ENCODE peak calls at places on chromosomes 16 and 17, in seven cellular contexts. One of them, this sample, is unnamed. For H3K36me3, the result is how much of the 10 kb centered on the place peaks cover.

GRCh38 chr16:2071454-2072263 is 23.9 kb downstream of the TSC2 start:
- DNase-seq in lower lobe of right lung: no peak
- DNase-seq in ascending aorta: no peak
- DNase-seq in psoas muscle: no peak
- DNase-seq in stomach: no peak
- DNase-seq in upper lobe of right lung: no peak
- DNase-seq in hepatocyte: no peak
- DNase-seq in this sample: no peak

GRCh38 chr16:56481468-56482112 is 30.2 kb downstream of the OGFOD1 start:
- DNase-seq in lower lobe of right lung: no peak
- DNase-seq in psoas muscle: peak
- DNase-seq in ascending aorta: no peak
- DNase-seq in upper lobe of right lung: no peak
- DNase-seq in stomach: no peak
- DNase-seq in hepatocyte: no peak
- DNase-seq in this sample: no peak

GRCh38 chr16:49093939-49094338 is 187.7 kb downstream of the CBLN1 start:
- DNase-seq in psoas muscle: no peak
- DNase-seq in lower lobe of right lung: no peak
- DNase-seq in stomach: no peak
- DNase-seq in ascending aorta: no peak
- DNase-seq in upper lobe of right lung: no peak
- DNase-seq in hepatocyte: no peak
- DNase-seq in this sample: no peak

GRCh38 chr17:47279062-47279801 is 25.6 kb downstream of the ITGB3 start:
- DNase-seq in hepatocyte: peak
- DNase-seq in stomach: peak
- DNase-seq in ascending aorta: peak
- DNase-seq in lower lobe of right lung: peak
- DNase-seq in psoas muscle: peak
- DNase-seq in upper lobe of right lung: peak
- DNase-seq in this sample: peak

GRCh38 chr16:56713794-56714193 is 16.1 kb upstream of the NUP93 start:
- DNase-seq in lower lobe of right lung: no peak
- DNase-seq in stomach: no peak
- DNase-seq in psoas muscle: no peak
- DNase-seq in upper lobe of right lung: no peak
- DNase-seq in ascending aorta: no peak
- DNase-seq in hepatocyte: no peak
- DNase-seq in this sample: no peak

GRCh38 chr17:5203908-5204294 is 12.2 kb upstream of the ZNF594 start:
- DNase-seq in psoas muscle: no peak
- DNase-seq in ascending aorta: no peak
- DNase-seq in hepatocyte: no peak
- DNase-seq in stomach: no peak
- DNase-seq in lower lobe of right lung: no peak
- DNase-seq in upper lobe of right lung: no peak
- DNase-seq in this sample: no peak

GRCh38 chr16:88393034-88393433 is 10.3 kb downstream of the ZNF469 start:
- DNase-seq in lower lobe of right lung: no peak
- DNase-seq in stomach: peak
- DNase-seq in hepatocyte: no peak
- DNase-seq in ascending aorta: peak
- DNase-seq in upper lobe of right lung: no peak
- DNase-seq in psoas muscle: peak
- DNase-seq in this sample: no peak

GRCh38 chr16:71367243-71367976 is 8.9 kb downstream of the CALB2 start:
- DNase-seq in psoas muscle: peak
- DNase-seq in stomach: peak
- DNase-seq in upper lobe of right lung: peak
- DNase-seq in ascending aorta: no peak
- DNase-seq in lower lobe of right lung: peak
- DNase-seq in hepatocyte: peak
- DNase-seq in this sample: no peak

GRCh38 chr17:67829331-67829730 is 4.0 kb downstream of the BPTF start:
- DNase-seq in lower lobe of right lung: no peak
- DNase-seq in hepatocyte: no peak
- DNase-seq in ascending aorta: no peak
- DNase-seq in stomach: no peak
- DNase-seq in psoas muscle: no peak
- DNase-seq in upper lobe of right lung: no peak
- DNase-seq in this sample: peak

GRCh38 chr17:81511800-81512559 is 619 bp downstream of the ACTG1 start:
- DNase-seq in hepatocyte: no peak
- DNase-seq in upper lobe of right lung: no peak
- DNase-seq in lower lobe of right lung: no peak
- DNase-seq in psoas muscle: peak
- DNase-seq in ascending aorta: no peak
- DNase-seq in stomach: no peak
- DNase-seq in this sample: peak

GRCh38 chr16:29806641-29807425 is 504 bp downstream of the MAZ start:
- DNase-seq in stomach: peak
- DNase-seq in lower lobe of right lung: peak
- DNase-seq in upper lobe of right lung: peak
- DNase-seq in psoas muscle: peak
- DNase-seq in ascending aorta: no peak
- DNase-seq in hepatocyte: peak
- DNase-seq in this sample: peak

GRCh38 chr17:75173526-75173925 is 9.2 kb downstream of the SUMO2 start:
- DNase-seq in psoas muscle: no peak
- DNase-seq in ascending aorta: no peak
- DNase-seq in upper lobe of right lung: no peak
- DNase-seq in hepatocyte: no peak
- DNase-seq in stomach: no peak
- DNase-seq in lower lobe of right lung: peak
- DNase-seq in this sample: no peak

GRCh38 chr17:10171581-10171981 is 26.8 kb downstream of the GAS7 start:
- DNase-seq in stomach: no peak
- DNase-seq in hepatocyte: no peak
- DNase-seq in psoas muscle: no peak
- DNase-seq in upper lobe of right lung: no peak
- DNase-seq in ascending aorta: no peak
- DNase-seq in lower lobe of right lung: no peak
- DNase-seq in this sample: no peak

GRCh38 chr16:56776562-56776961 is 46.6 kb downstream of the NUP93 start:
- DNase-seq in hepatocyte: peak
- DNase-seq in psoas muscle: peak
- DNase-seq in upper lobe of right lung: no peak
- DNase-seq in stomach: peak
- DNase-seq in lower lobe of right lung: no peak
- DNase-seq in ascending aorta: no peak
- DNase-seq in this sample: no peak

GRCh38 chr16:2936436-2937011 is 24.8 kb downstream of the FLYWCH1 start:
- DNase-seq in ascending aorta: no peak
- DNase-seq in psoas muscle: no peak
- DNase-seq in lower lobe of right lung: no peak
- DNase-seq in upper lobe of right lung: no peak
- DNase-seq in stomach: no peak
- DNase-seq in hepatocyte: no peak
- DNase-seq in this sample: no peak

GRCh38 chr17:77392376-77393273 is 251.9 kb downstream of the SEC14L1 start:
- DNase-seq in upper lobe of right lung: no peak
- DNase-seq in psoas muscle: peak
- DNase-seq in lower lobe of right lung: no peak
- DNase-seq in ascending aorta: no peak
- DNase-seq in stomach: peak
- DNase-seq in hepatocyte: peak
- DNase-seq in this sample: no peak

GRCh38 chr17:1643293-1643998 is 2.1 kb downstream of the SCARF1 start:
- DNase-seq in lower lobe of right lung: peak
- DNase-seq in psoas muscle: peak
- DNase-seq in upper lobe of right lung: peak
- DNase-seq in ascending aorta: no peak
- DNase-seq in hepatocyte: peak
- DNase-seq in stomach: peak
- DNase-seq in this sample: peak

GRCh38 chr16:55249361-55249760 is 74.6 kb upstream of the IRX6 start:
- DNase-seq in lower lobe of right lung: no peak
- DNase-seq in psoas muscle: no peak
- DNase-seq in stomach: no peak
- DNase-seq in hepatocyte: no peak
- DNase-seq in upper lobe of right lung: no peak
- DNase-seq in ascending aorta: no peak
- DNase-seq in this sample: no peak

GRCh38 chr17:48795444-48796162 is 21.4 kb downstream of the TTLL6 start:
- DNase-seq in ascending aorta: no peak
- DNase-seq in psoas muscle: no peak
- DNase-seq in upper lobe of right lung: no peak
- DNase-seq in stomach: no peak
- DNase-seq in hepatocyte: peak
- DNase-seq in lower lobe of right lung: no peak
- DNase-seq in this sample: no peak

GRCh38 chr17:47413872-47414271 is 90.1 kb downstream of the EFCAB13 start:
- DNase-seq in hepatocyte: no peak
- DNase-seq in psoas muscle: no peak
- DNase-seq in ascending aorta: no peak
- DNase-seq in lower lobe of right lung: no peak
- DNase-seq in stomach: no peak
- DNase-seq in upper lobe of right lung: no peak
- DNase-seq in this sample: no peak

GRCh38 chr16:83906690-83907089 is 7.8 kb downstream of the MLYCD start:
- DNase-seq in hepatocyte: peak
- DNase-seq in ascending aorta: no peak
- DNase-seq in stomach: no peak
- DNase-seq in upper lobe of right lung: no peak
- DNase-seq in lower lobe of right lung: no peak
- DNase-seq in psoas muscle: no peak
- DNase-seq in this sample: no peak
- H3K36me3 ChIP-seq in hepatocyte: under half
- H3K36me3 ChIP-seq in ascending aorta: under half
- H3K36me3 ChIP-seq in stomach: under half
- H3K36me3 ChIP-seq in upper lobe of right lung: half or more
- H3K36me3 ChIP-seq in lower lobe of right lung: half or more
- H3K36me3 ChIP-seq in psoas muscle: under half
- H3K36me3 ChIP-seq in this sample: under half

DNA sequence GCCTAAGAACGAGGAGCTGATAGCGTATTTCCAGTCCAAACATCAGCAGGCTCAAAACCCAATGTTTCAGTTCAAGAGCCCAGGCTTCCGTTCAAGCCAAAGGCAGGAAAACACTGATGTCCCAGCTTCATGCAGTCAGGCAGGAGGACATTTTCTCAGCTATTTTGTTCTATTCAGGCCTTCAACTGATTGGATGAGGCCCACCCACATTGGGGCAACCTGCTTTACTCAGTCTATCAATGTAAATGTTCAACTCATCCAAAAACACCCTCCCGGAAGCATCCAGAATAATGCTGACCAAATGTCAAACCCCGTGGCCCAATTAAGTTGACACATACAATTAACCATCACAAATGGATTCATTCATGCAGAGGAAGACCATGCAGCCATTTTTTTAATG is 29.0 kb upstream of the DYNLRB2 start:
- DNase-seq in ascending aorta: no peak
- DNase-seq in lower lobe of right lung: no peak
- DNase-seq in psoas muscle: no peak
- DNase-seq in upper lobe of right lung: no peak
- DNase-seq in stomach: no peak
- DNase-seq in hepatocyte: no peak
- DNase-seq in this sample: no peak
- TF ChIP-seq CTCF in ascending aorta: no peak
- TF ChIP-seq CTCF in lower lobe of right lung: no peak
- TF ChIP-seq CTCF in psoas muscle: no peak
- TF ChIP-seq CTCF in upper lobe of right lung: no peak
- TF ChIP-seq CTCF in stomach: no peak
- TF ChIP-seq CTCF in hepatocyte: no peak
- TF ChIP-seq CTCF in this sample: no peak

GRCh38 chr16:8866118-8866883 is 2.5 kb downstream of the CARHSP1 start:
- DNase-seq in ascending aorta: no peak
- DNase-seq in upper lobe of right lung: no peak
- DNase-seq in stomach: peak
- DNase-seq in psoas muscle: peak
- DNase-seq in lower lobe of right lung: no peak
- DNase-seq in hepatocyte: peak
- DNase-seq in this sample: no peak
- H3K4me3 ChIP-seq in ascending aorta: peak
- H3K4me3 ChIP-seq in upper lobe of right lung: peak
- H3K4me3 ChIP-seq in stomach: peak
- H3K4me3 ChIP-seq in psoas muscle: peak
- H3K4me3 ChIP-seq in lower lobe of right lung: peak
- H3K4me3 ChIP-seq in hepatocyte: peak
- H3K4me3 ChIP-seq in this sample: no peak

GRCh38 chr17:63822537-63822936 is 4.7 kb upstream of the PSMC5 start:
- DNase-seq in psoas muscle: no peak
- DNase-seq in ascending aorta: no peak
- DNase-seq in lower lobe of right lung: no peak
- DNase-seq in hepatocyte: no peak
- DNase-seq in stomach: no peak
- DNase-seq in upper lobe of right lung: no peak
- DNase-seq in this sample: no peak
- H3K36me3 ChIP-seq in psoas muscle: under half
- H3K36me3 ChIP-seq in ascending aorta: half or more
- H3K36me3 ChIP-seq in lower lobe of right lung: half or more
- H3K36me3 ChIP-seq in hepatocyte: under half
- H3K36me3 ChIP-seq in stomach: half or more
- H3K36me3 ChIP-seq in upper lobe of right lung: half or more
- H3K36me3 ChIP-seq in this sample: under half

GRCh38 chr17:18254888-18255649 is 3.5 kb downstream of the FLII start:
- DNase-seq in hepatocyte: no peak
- DNase-seq in lower lobe of right lung: no peak
- DNase-seq in upper lobe of right lung: no peak
- DNase-seq in stomach: no peak
- DNase-seq in psoas muscle: no peak
- DNase-seq in ascending aorta: no peak
- DNase-seq in this sample: no peak
- TF ChIP-seq CTCF in hepatocyte: no peak
- TF ChIP-seq CTCF in lower lobe of right lung: no peak
- TF ChIP-seq CTCF in upper lobe of right lung: no peak
- TF ChIP-seq CTCF in stomach: no peak
- TF ChIP-seq CTCF in psoas muscle: no peak
- TF ChIP-seq CTCF in ascending aorta: no peak
- TF ChIP-seq CTCF in this sample: no peak

GRCh38 chr17:58320570-58321323 is 7.8 kb downstream of the TSPOAP1 start:
- DNase-seq in hepatocyte: no peak
- DNase-seq in stomach: no peak
- DNase-seq in ascending aorta: no peak
- DNase-seq in upper lobe of right lung: peak
- DNase-seq in lower lobe of right lung: peak
- DNase-seq in psoas muscle: no peak
- DNase-seq in this sample: no peak
- H3K4me3 ChIP-seq in hepatocyte: no peak
- H3K4me3 ChIP-seq in stomach: no peak
- H3K4me3 ChIP-seq in ascending aorta: no peak
- H3K4me3 ChIP-seq in upper lobe of right lung: no peak
- H3K4me3 ChIP-seq in lower lobe of right lung: no peak
- H3K4me3 ChIP-seq in psoas muscle: no peak
- H3K4me3 ChIP-seq in this sample: no peak

This sample was measured in GM06990.